ENCODE peak calls at places on chromosomes 13 and 19, in eight cellular contexts. G is colonic mucosa, R is B cell, P is nephron progenitor cell, Z is WERI-Rb-1, N is cardiac fibroblast, A is PC-3, J is GM06990. C is an unnamed sample.

GRCh38 chr13:112115403-112116091 is 48.6 kb downstream of the SOX1 start:
- DNase-seq in G (no peak), R (no peak), P (no peak), Z (no peak), N (no peak), A (no peak), J (no peak), C (no peak)

GRCh38 chr13:49342404-49342803 is 94.7 kb downstream of the CDADC1 start:
- DNase-seq in G (no peak), R (no peak), P (no peak), Z (no peak), N (no peak), A (no peak), J (no peak), C (no peak)

GRCh38 chr13:74794147-74794546 is 659.9 kb upstream of the KLF12 start:
- DNase-seq in G (no peak), R (no peak), P (no peak), Z (peak), N (no peak), A (no peak), J (no peak), C (no peak)

GRCh38 chr19:29259867-29260281 is 46.9 kb upstream of the UQCRFS1 start:
- DNase-seq in G (no peak), R (no peak), P (peak), Z (no peak), N (no peak), A (no peak), J (no peak), C (no peak)

GRCh38 chr13:25095862-25096453 is at the start of gene PABPC3:
- DNase-seq in G (no peak), R (no peak), P (no peak), Z (no peak), N (peak), A (no peak), J (peak), C (no peak)

GRCh38 chr13:36551445-36551844 is 119.2 kb downstream of the CCNA1 start:
- DNase-seq in G (no peak), R (no peak), P (no peak), Z (no peak), N (no peak), A (no peak), J (no peak), C (no peak)

GRCh38 chr13:75635101-75635620 is 969 bp upstream of the LMO7 start:
- DNase-seq in G (no peak), R (no peak), P (no peak), Z (no peak), N (no peak), A (no peak), J (no peak), C (peak)

GRCh38 chr19:46495789-46496099 is at the start of gene PNMA8B:
- DNase-seq in G (peak), R (no peak), P (peak), Z (peak), N (peak), A (no peak), J (no peak), C (no peak)

GRCh38 chr13:113785051-113786010 is 26.3 kb downstream of the TMEM255B start:
- DNase-seq in G (no peak), R (no peak), P (no peak), Z (no peak), N (peak), A (peak), J (no peak), C (no peak)

GRCh38 chr19:4575267-4575793 is 15.8 kb upstream of the SEMA6B start:
- DNase-seq in G (no peak), R (no peak), P (peak), Z (no peak), N (peak), A (peak), J (no peak), C (no peak)

GRCh38 chr19:49889687-49890348 is 6.9 kb downstream of the IL4I1 start:
- DNase-seq in G (peak), R (peak), P (peak), Z (no peak), N (peak), A (no peak), J (no peak), C (peak)

GRCh38 chr13:87331178-87331577 is 340.0 kb upstream of the SLITRK5 start:
- DNase-seq in G (no peak), R (no peak), P (no peak), Z (no peak), N (peak), A (no peak), J (no peak), C (no peak)

GRCh38 chr13:99214691-99215090 is 14.0 kb downstream of the UBAC2 start:
- DNase-seq in G (no peak), R (no peak), P (no peak), Z (no peak), N (no peak), A (no peak), J (no peak), C (no peak)

GRCh38 chr19:10230904-10231623 is at the start of gene S1PR2:
- DNase-seq in G (peak), R (peak), P (peak), Z (peak), N (peak), A (peak), J (peak), C (peak)

GRCh38 chr13:59229861-59230260 is 933.9 kb downstream of the DIAPH3 start:
- DNase-seq in G (no peak), R (no peak), P (no peak), Z (no peak), N (no peak), A (no peak), J (no peak), C (no peak)

GRCh38 chr13:23558675-23559536 is 11.3 kb upstream of the TNFRSF19 start:
- DNase-seq in G (no peak), R (no peak), P (no peak), Z (no peak), N (peak), A (peak), J (peak), C (no peak)

GRCh38 chr13:23741879-23742510 is 147.2 kb downstream of the MIPEP start:
- DNase-seq in G (no peak), R (no peak), P (peak), Z (peak), N (no peak), A (peak), J (no peak), C (no peak)

GRCh38 chr19:55640043-55640576 is 692 bp upstream of the ZNF580 start:
- DNase-seq in G (peak), R (peak), P (no peak), Z (no peak), N (peak), A (no peak), J (peak), C (peak)

GRCh38 chr13:75724742-75725504 is 88.8 kb downstream of the LMO7 start:
- DNase-seq in G (no peak), R (no peak), P (no peak), Z (no peak), N (no peak), A (peak), J (no peak), C (no peak)

GRCh38 chr13:80180745-80181144 is 160.2 kb downstream of the SPRY2 start:
- DNase-seq in G (no peak), R (no peak), P (no peak), Z (no peak), N (no peak), A (no peak), J (no peak), C (no peak)

GRCh38 chr19:14478113-14478545 is 3.0 kb upstream of the PTGER1 start:
- DNase-seq in G (no peak), R (no peak), P (no peak), Z (no peak), N (no peak), A (no peak), J (no peak), C (no peak)
- TF ChIP-seq CTCF in G (no peak), R (no peak), P (no peak), Z (no peak), N (no peak), A (no peak), J (no peak), C (no peak)

GRCh38 chr13:45242070-45242469 is 41.2 kb upstream of the KCTD4 start:
- DNase-seq in G (no peak), R (no peak), P (no peak), Z (no peak), N (peak), A (peak), J (no peak), C (no peak)

GRCh38 chr13:45242524-45242923 is 41.7 kb upstream of the KCTD4 start:
- DNase-seq in G (no peak), R (no peak), P (no peak), Z (no peak), N (no peak), A (no peak), J (no peak), C (no peak)

GRCh38 chr13:45243072-45243471 is 42.2 kb upstream of the KCTD4 start:
- DNase-seq in G (peak), R (no peak), P (no peak), Z (no peak), N (no peak), A (no peak), J (no peak), C (no peak)

DNA sequence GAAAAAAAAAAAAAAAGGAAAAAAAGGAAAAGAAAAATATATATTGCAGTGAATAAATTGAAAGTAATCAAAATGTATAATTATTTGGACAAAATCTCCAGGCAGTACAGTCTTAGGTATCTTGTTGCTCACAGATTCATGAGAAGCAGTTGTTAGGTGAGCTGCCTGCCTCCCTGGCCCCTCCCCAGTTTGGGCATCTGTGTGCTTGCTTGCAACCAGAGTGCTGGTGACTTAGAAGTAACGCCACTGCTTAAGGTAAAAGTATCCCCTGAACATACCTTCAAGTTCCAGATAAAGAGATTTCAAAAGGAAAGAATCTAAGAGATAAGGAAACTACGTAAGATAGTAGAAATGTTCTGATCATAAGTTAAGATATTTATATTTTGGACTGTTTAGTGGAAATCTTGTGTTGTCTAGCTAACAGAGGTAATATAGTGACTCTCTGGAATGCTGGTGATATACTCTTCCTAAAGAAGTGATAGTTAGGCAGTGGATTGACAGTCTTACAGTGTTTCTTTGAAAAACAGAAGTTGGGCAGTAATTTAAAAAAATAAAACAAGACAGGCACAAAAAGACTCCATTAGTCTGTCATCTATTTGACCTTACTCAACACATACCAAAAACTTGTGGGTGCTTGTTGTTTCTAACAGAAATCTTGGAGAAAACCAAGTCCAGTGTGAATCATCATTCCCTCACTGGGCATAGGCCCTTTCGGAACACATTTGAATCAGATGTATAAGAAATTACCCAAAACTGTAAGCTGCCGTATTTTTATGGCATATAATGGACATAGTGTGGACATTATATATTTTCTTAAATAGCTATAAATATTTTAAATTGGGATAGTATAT is 38.3 kb upstream of the KCTD4 start:
- DNase-seq in G (no peak), R (no peak), P (no peak), Z (no peak), N (peak), A (no peak), J (no peak), C (no peak)
- TF ChIP-seq CTCF in G (no peak), R (no peak), P (no peak), Z (no peak), N (no peak), A (no peak), J (no peak), C (no peak)

DNA sequence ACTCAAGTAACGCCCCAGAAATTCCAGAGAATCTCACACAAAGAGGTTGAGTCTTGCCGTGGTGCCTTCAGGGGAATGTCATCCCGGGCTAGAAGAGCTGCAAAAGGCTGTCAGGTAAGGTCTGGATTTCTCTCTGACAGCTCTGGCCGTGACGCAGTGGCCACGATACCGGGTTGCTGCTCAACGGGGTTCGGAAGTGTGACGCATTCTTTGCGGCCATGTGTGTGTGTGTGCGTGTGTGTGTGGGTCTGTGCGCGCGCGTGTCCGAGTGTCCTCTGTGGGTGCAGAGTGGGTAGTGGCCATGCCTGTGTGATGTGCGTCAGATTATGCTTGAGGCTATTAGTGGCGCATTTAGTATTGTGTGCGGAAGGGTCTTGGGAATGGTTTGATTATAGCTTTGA is 306 bp downstream of the ZNF540 start:
- DNase-seq in G (peak), R (peak), P (peak), Z (peak), N (peak), A (no peak), J (no peak), C (no peak)
- TF ChIP-seq CTCF in G (no peak), R (no peak), P (no peak), Z (no peak), N (no peak), A (no peak), J (no peak), C (no peak)

DNA sequence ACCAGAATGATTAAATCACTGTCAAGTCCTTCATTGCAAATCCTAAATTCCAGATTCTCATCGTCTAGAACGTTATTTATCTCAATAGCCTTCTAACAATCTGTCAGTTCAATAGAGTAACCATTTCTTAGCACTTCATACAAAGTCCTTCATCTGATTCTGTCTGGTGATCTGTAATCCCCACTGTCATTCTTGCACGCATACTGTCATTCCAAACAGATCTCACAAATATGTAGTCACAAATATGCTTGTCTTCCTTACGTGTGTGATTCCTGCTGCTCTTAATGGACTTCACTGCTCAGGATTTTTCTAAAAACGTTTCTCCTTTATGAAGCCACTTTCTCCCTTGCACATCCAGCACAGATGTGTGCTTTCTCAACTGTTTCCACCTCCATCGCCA is 1197.4 kb downstream of the EFNB2 start:
- DNase-seq in G (no peak), R (no peak), P (no peak), Z (no peak), N (no peak), A (no peak), J (no peak), C (no peak)
- TF ChIP-seq CTCF in G (no peak), R (no peak), P (no peak), Z (no peak), N (no peak), A (no peak), J (no peak), C (no peak)

GRCh38 chr13:101144808-101145419 is 271.4 kb downstream of the NALCN start:
- DNase-seq in G (no peak), R (no peak), P (peak), Z (no peak), N (peak), A (peak), J (no peak), C (peak)
- TF ChIP-seq CTCF in G (peak), R (peak), P (peak), Z (peak), N (peak), A (peak), J (peak), C (peak)

GRCh38 chr13:110681868-110682550 is 23.9 kb downstream of the CARS2 start:
- DNase-seq in G (no peak), R (no peak), P (no peak), Z (no peak), N (no peak), A (no peak), J (no peak), C (no peak)

GRCh38 chr13:110682746-110683145 is 23.2 kb downstream of the CARS2 start:
- DNase-seq in G (no peak), R (no peak), P (no peak), Z (no peak), N (no peak), A (no peak), J (no peak), C (no peak)

GRCh38 chr13:110684388-110685056 is 21.4 kb downstream of the CARS2 start:
- DNase-seq in G (no peak), R (no peak), P (no peak), Z (no peak), N (no peak), A (no peak), J (no peak), C (no peak)

GRCh38 chr13:110683921-110684320 is 22.0 kb downstream of the CARS2 start:
- DNase-seq in G (no peak), R (no peak), P (no peak), Z (no peak), N (no peak), A (no peak), J (no peak), C (no peak)

GRCh38 chr13:110683203-110683883 is 22.6 kb downstream of the CARS2 start:
- DNase-seq in G (no peak), R (no peak), P (no peak), Z (no peak), N (peak), A (peak), J (no peak), C (no peak)
- TF ChIP-seq CTCF in G (peak), R (no peak), P (peak), Z (peak), N (peak), A (peak), J (peak), C (peak)

GRCh38 chr19:35306473-35307246 is 14.7 kb downstream of the MAG start:
- DNase-seq in G (no peak), R (no peak), P (no peak), Z (peak), N (no peak), A (peak), J (no peak), C (peak)
- TF ChIP-seq CTCF in G (no peak), R (peak), P (peak), Z (peak), N (no peak), A (peak), J (peak), C (peak)

DNA sequence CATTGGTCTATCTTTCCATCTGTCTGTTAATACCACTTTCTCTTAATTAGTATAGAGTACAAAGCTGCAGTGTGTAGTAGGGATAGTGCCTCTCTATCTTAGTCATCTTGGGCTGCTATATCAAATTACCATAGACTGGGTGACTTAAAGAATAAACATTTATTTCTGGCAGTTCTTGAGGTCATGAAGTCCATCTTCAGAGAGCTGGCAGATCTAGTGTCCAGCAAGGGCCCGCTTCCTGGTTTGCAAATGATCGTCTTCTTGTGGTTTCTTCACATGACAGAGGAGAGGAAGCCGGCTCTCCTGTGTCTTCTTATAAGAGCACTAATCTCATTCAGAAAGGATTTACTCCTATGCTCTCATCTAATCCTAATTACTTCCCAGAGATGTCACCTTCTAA is 6.1 kb downstream of the ZNF700 start:
- DNase-seq in G (no peak), R (no peak), P (no peak), Z (peak), N (no peak), A (no peak), J (no peak), C (no peak)
- TF ChIP-seq CTCF in G (no peak), R (no peak), P (no peak), Z (no peak), N (no peak), A (no peak), J (no peak), C (no peak)

GRCh38 chr13:20492641-20493040 is 33.0 kb downstream of the CRYL1 start:
- DNase-seq in G (peak), R (no peak), P (peak), Z (peak), N (peak), A (peak), J (no peak), C (peak)
- TF ChIP-seq CTCF in G (peak), R (peak), P (peak), Z (peak), N (peak), A (peak), J (peak), C (peak)

GRCh38 chr19:18651300-18651699 is 14.5 kb downstream of the KLHL26 start:
- DNase-seq in G (no peak), R (no peak), P (no peak), Z (no peak), N (no peak), A (no peak), J (no peak), C (no peak)

GRCh38 chr19:18648971-18649310 is 12.1 kb downstream of the KLHL26 start:
- DNase-seq in G (no peak), R (no peak), P (no peak), Z (no peak), N (peak), A (no peak), J (no peak), C (no peak)

GRCh38 chr19:18650468-18651001 is 13.7 kb downstream of the KLHL26 start:
- DNase-seq in G (peak), R (no peak), P (peak), Z (no peak), N (peak), A (no peak), J (no peak), C (no peak)

GRCh38 chr19:18649371-18650047 is 12.7 kb downstream of the KLHL26 start:
- DNase-seq in G (peak), R (no peak), P (peak), Z (no peak), N (peak), A (no peak), J (no peak), C (no peak)

GRCh38 chr19:18650048-18650435 is 13.2 kb downstream of the KLHL26 start:
- DNase-seq in G (peak), R (no peak), P (no peak), Z (no peak), N (peak), A (no peak), J (no peak), C (no peak)
- TF ChIP-seq CTCF in G (no peak), R (no peak), P (no peak), Z (no peak), N (no peak), A (no peak), J (no peak), C (no peak)

C was measured in GM13976.